ENCODE peak calls at places on chromosomes 3 and 15, in seven cellular contexts. Z is activated T-cell treated with anti-CD3 and anti-CD28 coated beads for 1 hour, Y is endothelial cell, E is NCI-H510A treated with DMSO at 0.1 percent for 48 hours, W is sigmoid colon, O is HEK293T, M is SW 1271. C is an unnamed sample.
A peak's percentile ranks its signal among the peaks of the same experiment; 100 is the strongest.

GRCh38 chr3:13495921-13496723 is 16.0 kb downstream of the HDAC11 start:
- DNase-seq in Z (peak; percentile 47), E (peak; percentile 82), O (peak; percentile 72), M (peak; percentile 77), W (peak; percentile 92), Y (peak; percentile 84), C (peak; percentile 62)

GRCh38 chr3:66822059-66823009 is 175.8 kb upstream of the KBTBD8 start:
- DNase-seq in W (peak; percentile 74), O (peak; percentile 71), M (peak; percentile 22), Y (peak; percentile 82), E (peak; percentile 68), Z (peak; percentile 57), C (peak; percentile 45)

GRCh38 chr15:78290222-78290621 is 9.2 kb downstream of the SKIC8 start:
- DNase-seq in O (no peak), M (no peak), Z (no peak), W (no peak), E (peak; percentile 34), Y (no peak), C (no peak)

GRCh38 chr15:75036269-75036668 is 12.9 kb downstream of the PPCDC start:
- DNase-seq in O (no peak), E (peak; percentile 16), W (no peak), M (no peak), Z (no peak), Y (no peak), C (no peak)

GRCh38 chr3:182682263-182683229 is 110.8 kb upstream of the ATP11B start:
- DNase-seq in Y (peak; percentile 80), O (peak; percentile 58), E (peak; percentile 33), W (no peak), Z (peak; percentile 36), M (no peak), C (peak; percentile 10)

GRCh38 chr3:125418306-125418705 is 43.2 kb upstream of the ZNF148 start:
- DNase-seq in W (no peak), Y (no peak), O (no peak), Z (no peak), M (no peak), E (no peak), C (no peak)

GRCh38 chr3:106533761-106534160 is 664.9 kb upstream of the CBLB start:
- DNase-seq in O (no peak), M (no peak), E (no peak), Z (no peak), Y (no peak), W (no peak), C (no peak)

GRCh38 chr15:74710349-74711094 is 14.7 kb upstream of the EDC3 start:
- DNase-seq in E (no peak), W (no peak), Z (no peak), Y (no peak), M (no peak), O (no peak), C (no peak)

GRCh38 chr15:85307687-85308045 is 72.7 kb upstream of the AKAP13 start:
- DNase-seq in W (no peak), E (no peak), M (no peak), Y (no peak), O (no peak), Z (no peak), C (no peak)

GRCh38 chr3:140292154-140292553 is 357.2 kb downstream of the CLSTN2 start:
- DNase-seq in O (no peak), Z (no peak), E (no peak), W (no peak), M (no peak), Y (no peak), C (no peak)

GRCh38 chr3:139236336-139236735 is 107.5 kb upstream of the MRPS22 start:
- DNase-seq in O (no peak), M (no peak), Y (no peak), E (no peak), W (no peak), Z (no peak), C (no peak)

GRCh38 chr3:173553635-173554280 is 156.2 kb downstream of the NLGN1 start:
- DNase-seq in Z (no peak), W (no peak), O (peak; percentile 45), E (no peak), M (peak; percentile 31), Y (peak; percentile 14), C (no peak)

GRCh38 chr3:17771177-17772048 is 29.0 kb upstream of the TBC1D5 start:
- DNase-seq in O (no peak), W (no peak), M (no peak), E (no peak), Z (no peak), Y (no peak), C (no peak)

GRCh38 chr15:87781959-87782625 is 474.4 kb downstream of the NTRK3 start:
- DNase-seq in O (no peak), Y (no peak), Z (no peak), E (no peak), M (no peak), W (no peak), C (no peak)

GRCh38 chr3:133988631-133989161 is 41.0 kb downstream of the SLCO2A1 start:
- DNase-seq in M (no peak), Z (no peak), W (peak; percentile 17), Y (no peak), O (no peak), E (no peak), C (no peak)

GRCh38 chr3:13240928-13241618 is 167.8 kb upstream of the IQSEC1 start:
- DNase-seq in O (no peak), Y (no peak), W (no peak), E (no peak), Z (no peak), M (no peak), C (no peak)

GRCh38 chr3:54858386-54858785 is 69.5 kb downstream of the LRTM1 start:
- DNase-seq in O (no peak), E (no peak), M (no peak), Z (no peak), Y (no peak), W (no peak), C (no peak)

GRCh38 chr3:128081226-128081625 is 29.0 kb downstream of the SEC61A1 start:
- DNase-seq in W (peak; percentile 28), M (no peak), Z (no peak), Y (no peak), O (no peak), E (no peak), C (no peak)

GRCh38 chr3:188531210-188531609 is 377.3 kb downstream of the LPP start:
- DNase-seq in Z (no peak), O (no peak), M (peak; percentile 33), Y (no peak), E (no peak), W (no peak), C (no peak)

GRCh38 chr3:52444860-52445793 is at the start of gene SEMA3G:
- DNase-seq in E (peak; percentile 25), M (peak; percentile 10), Z (peak; percentile 60), W (peak; percentile 81), O (peak; percentile 85), Y (peak; percentile 77), C (peak; percentile 70)

GRCh38 chr15:97995881-97996603 is 35.5 kb downstream of the ARRDC4 start:
- DNase-seq in O (peak; percentile 52), Y (peak; percentile 12), M (peak; percentile 9), E (no peak), W (peak; percentile 74), Z (no peak), C (no peak)

GRCh38 chr3:46416134-46417119 is 9.4 kb downstream of the CCRL2 start:
- DNase-seq in E (peak; percentile 61), Y (no peak), Z (no peak), O (no peak), W (no peak), M (no peak), C (no peak)

GRCh38 chr15:89105147-89105546 is 16.9 kb downstream of the ABHD2 start:
- DNase-seq in E (no peak), Y (no peak), O (no peak), M (peak; percentile 89), Z (no peak), W (no peak), C (no peak)

GRCh38 chr15:53644681-53645080 is 114.8 kb downstream of the WDR72 start:
- DNase-seq in M (no peak), Y (no peak), Z (no peak), W (no peak), E (no peak), O (no peak), C (no peak)

GRCh38 chr15:82540984-82541431 is 751 bp upstream of the RPS17 start:
- DNase-seq in O (peak; percentile 43), M (no peak), W (no peak), E (no peak), Y (no peak), Z (no peak), C (no peak)

GRCh38 chr3:142801746-142802145 is 77.9 kb downstream of the TRPC1 start:
- DNase-seq in Y (no peak), M (no peak), W (no peak), E (no peak), O (no peak), Z (no peak), C (no peak)

GRCh38 chr15:50138391-50138790 is 19.4 kb upstream of the ATP8B4 start:
- DNase-seq in E (no peak), Y (no peak), W (no peak), M (peak; percentile 10), Z (no peak), O (no peak), C (no peak)

GRCh38 chr3:157134620-157135191 is 25.2 kb downstream of the CCNL1 start:
- DNase-seq in Z (no peak), M (no peak), Y (no peak), E (no peak), O (no peak), W (no peak), C (no peak)

GRCh38 chr3:16474304-16474703 is 39.2 kb downstream of the RFTN1 start:
- DNase-seq in M (no peak), Y (no peak), W (no peak), O (no peak), E (no peak), Z (no peak), C (no peak)

GRCh38 chr3:127534161-127534451 is 56.4 kb downstream of the TPRA1 start:
- DNase-seq in Z (no peak), M (no peak), E (no peak), O (no peak), W (no peak), Y (no peak), C (no peak)

GRCh38 chr3:87595798-87596197 is 319.4 kb upstream of the POU1F1 start:
- DNase-seq in M (no peak), E (no peak), W (no peak), Y (no peak), O (no peak), Z (no peak), C (no peak)

GRCh38 chr3:155981669-155982068 is 111.2 kb downstream of the GMPS start:
- DNase-seq in Z (no peak), Y (no peak), W (no peak), O (no peak), M (no peak), E (no peak), C (no peak)

GRCh38 chr15:100348578-100348977 is 6.8 kb upstream of the ADAMTS17 start:
- DNase-seq in O (no peak), E (no peak), Y (no peak), Z (no peak), M (no peak), W (no peak), C (no peak)

GRCh38 chr3:152497457-152497856 is 228.7 kb downstream of the MBNL1 start:
- DNase-seq in M (no peak), O (no peak), Z (no peak), Y (no peak), E (no peak), W (no peak), C (no peak)

GRCh38 chr3:49022751-49023171 is 840 bp downstream of the NDUFAF3 start:
- DNase-seq in E (no peak), M (no peak), W (peak; percentile 70), O (no peak), Y (no peak), Z (no peak), C (no peak)

GRCh38 chr3:57228734-57229505 is 1.4 kb downstream of the APPL1 start:
- DNase-seq in Z (no peak), O (no peak), M (peak; percentile 2), Y (no peak), E (no peak), W (no peak), C (no peak)

GRCh38 chr15:75235760-75236729 is 22.1 kb upstream of the GOLGA6C start:
- DNase-seq in E (no peak), M (no peak), W (no peak), O (no peak), Y (no peak), Z (no peak), C (no peak)

GRCh38 chr3:12139111-12139511 is 19.6 kb downstream of the TIMP4 start:
- DNase-seq in E (no peak), Y (peak; percentile 44), O (peak; percentile 35), W (no peak), M (peak; percentile 46), Z (no peak), C (no peak)